ENCODE peak calls at places on chromosomes 6 and 20, in nine cellular contexts. One of them, this sample, is unnamed.

GRCh38 chr20:10524034-10524476 is 89.0 kb downstream of the SLX4IP start:
- DNase-seq in hypothalamus: peak; percentile 26
- DNase-seq in ELF-1: peak; percentile 88
- DNase-seq in HT1080: no peak
- DNase-seq in endothelial cell: no peak
- DNase-seq in neural crest cell: peak; percentile 5
- DNase-seq in aorta: no peak
- DNase-seq in caudate nucleus: no peak
- DNase-seq in NCI-H187: no peak
- DNase-seq in this sample: no peak

GRCh38 chr20:51339721-51340450 is 202.6 kb downstream of the NFATC2 start:
- DNase-seq in endothelial cell: no peak
- DNase-seq in neural crest cell: no peak
- DNase-seq in aorta: no peak
- DNase-seq in hypothalamus: no peak
- DNase-seq in caudate nucleus: no peak
- DNase-seq in HT1080: no peak
- DNase-seq in ELF-1: no peak
- DNase-seq in NCI-H187: no peak
- DNase-seq in this sample: no peak

GRCh38 chr6:81708306-81708705 is 44.2 kb downstream of the TENT5A start:
- DNase-seq in NCI-H187: no peak
- DNase-seq in caudate nucleus: no peak
- DNase-seq in endothelial cell: no peak
- DNase-seq in ELF-1: peak; percentile 30
- DNase-seq in hypothalamus: no peak
- DNase-seq in HT1080: no peak
- DNase-seq in aorta: no peak
- DNase-seq in neural crest cell: no peak
- DNase-seq in this sample: no peak

GRCh38 chr6:160273760-160274159 is 15.1 kb upstream of the SLC22A2 start:
- DNase-seq in caudate nucleus: no peak
- DNase-seq in NCI-H187: no peak
- DNase-seq in HT1080: no peak
- DNase-seq in aorta: no peak
- DNase-seq in endothelial cell: no peak
- DNase-seq in ELF-1: no peak
- DNase-seq in neural crest cell: no peak
- DNase-seq in hypothalamus: no peak
- DNase-seq in this sample: no peak

GRCh38 chr6:14732845-14733757 is 512.8 kb upstream of the JARID2 start:
- DNase-seq in endothelial cell: no peak
- DNase-seq in HT1080: peak; percentile 91
- DNase-seq in NCI-H187: no peak
- DNase-seq in caudate nucleus: no peak
- DNase-seq in neural crest cell: no peak
- DNase-seq in ELF-1: peak; percentile 37
- DNase-seq in hypothalamus: no peak
- DNase-seq in aorta: no peak
- DNase-seq in this sample: no peak

GRCh38 chr6:56540950-56541600 is 101.6 kb downstream of the DST start:
- DNase-seq in neural crest cell: no peak
- DNase-seq in NCI-H187: peak; percentile 11
- DNase-seq in caudate nucleus: no peak
- DNase-seq in hypothalamus: no peak
- DNase-seq in aorta: no peak
- DNase-seq in ELF-1: no peak
- DNase-seq in HT1080: no peak
- DNase-seq in endothelial cell: no peak
- DNase-seq in this sample: no peak

GRCh38 chr20:2451939-2452732 is 18.5 kb downstream of the SNRPB start:
- DNase-seq in caudate nucleus: no peak
- DNase-seq in HT1080: peak; percentile 52
- DNase-seq in NCI-H187: peak; percentile 23
- DNase-seq in hypothalamus: peak; percentile 52
- DNase-seq in aorta: peak; percentile 83
- DNase-seq in endothelial cell: peak; percentile 89
- DNase-seq in ELF-1: peak; percentile 83
- DNase-seq in neural crest cell: peak; percentile 89
- DNase-seq in this sample: peak; percentile 61

GRCh38 chr6:165880721-165881120 is 217.7 kb upstream of the PDE10A start:
- DNase-seq in endothelial cell: no peak
- DNase-seq in neural crest cell: no peak
- DNase-seq in caudate nucleus: no peak
- DNase-seq in HT1080: no peak
- DNase-seq in NCI-H187: no peak
- DNase-seq in ELF-1: no peak
- DNase-seq in aorta: no peak
- DNase-seq in hypothalamus: no peak
- DNase-seq in this sample: no peak

GRCh38 chr6:62672989-62673388 is 387.0 kb upstream of the KHDRBS2 start:
- DNase-seq in HT1080: no peak
- DNase-seq in hypothalamus: no peak
- DNase-seq in endothelial cell: no peak
- DNase-seq in neural crest cell: no peak
- DNase-seq in NCI-H187: no peak
- DNase-seq in aorta: no peak
- DNase-seq in caudate nucleus: no peak
- DNase-seq in ELF-1: no peak
- DNase-seq in this sample: no peak

GRCh38 chr6:129957941-129958898 is 60.2 kb upstream of the L3MBTL3 start:
- DNase-seq in endothelial cell: no peak
- DNase-seq in neural crest cell: no peak
- DNase-seq in HT1080: no peak
- DNase-seq in hypothalamus: no peak
- DNase-seq in ELF-1: no peak
- DNase-seq in NCI-H187: no peak
- DNase-seq in caudate nucleus: no peak
- DNase-seq in aorta: no peak
- DNase-seq in this sample: no peak

GRCh38 chr6:33160096-33160495 is 32.2 kb downstream of the COL11A2 start:
- DNase-seq in neural crest cell: no peak
- DNase-seq in aorta: no peak
- DNase-seq in ELF-1: no peak
- DNase-seq in NCI-H187: no peak
- DNase-seq in endothelial cell: no peak
- DNase-seq in HT1080: no peak
- DNase-seq in caudate nucleus: no peak
- DNase-seq in hypothalamus: no peak
- DNase-seq in this sample: no peak

GRCh38 chr6:160394654-160395035 is 46.5 kb downstream of the SLC22A3 start:
- DNase-seq in caudate nucleus: no peak
- DNase-seq in hypothalamus: no peak
- DNase-seq in ELF-1: peak; percentile 36
- DNase-seq in NCI-H187: no peak
- DNase-seq in neural crest cell: no peak
- DNase-seq in aorta: no peak
- DNase-seq in HT1080: no peak
- DNase-seq in endothelial cell: no peak
- DNase-seq in this sample: no peak

GRCh38 chr6:54428437-54428836 is 120.2 kb downstream of the TINAG start:
- DNase-seq in aorta: no peak
- DNase-seq in endothelial cell: no peak
- DNase-seq in hypothalamus: no peak
- DNase-seq in caudate nucleus: no peak
- DNase-seq in NCI-H187: no peak
- DNase-seq in ELF-1: no peak
- DNase-seq in neural crest cell: no peak
- DNase-seq in HT1080: no peak
- DNase-seq in this sample: peak; percentile 73

GRCh38 chr6:21984551-21984950 is 312.3 kb downstream of the PRL start:
- DNase-seq in HT1080: no peak
- DNase-seq in endothelial cell: no peak
- DNase-seq in hypothalamus: no peak
- DNase-seq in NCI-H187: no peak
- DNase-seq in caudate nucleus: no peak
- DNase-seq in neural crest cell: no peak
- DNase-seq in ELF-1: no peak
- DNase-seq in aorta: no peak
- DNase-seq in this sample: no peak